ENCODE peak calls at places on chromosome 22, in nine cellular contexts. K, E, I, Y, A, H, B, X and G are unnamed samples.

GRCh38 chr22:34111210-34111824 is 191.0 kb upstream of the LARGE1 start:
- DNase-seq in K (no peak), E (peak), I (no peak), Y (peak), A (no peak), H (no peak), B (peak), X (no peak), G (no peak)

GRCh38 chr22:22244337-22245250 is at the start of gene VPREB1:
- DNase-seq in K (no peak), E (no peak), I (peak), Y (peak), A (no peak), H (no peak), B (no peak), X (no peak), G (no peak)

GRCh38 chr22:36288571-36289405 is 35.9 kb downstream of the APOL1 start:
- DNase-seq in K (no peak), E (no peak), I (peak), Y (no peak), A (no peak), H (no peak), B (no peak), X (no peak), G (no peak)

GRCh38 chr22:22449819-22450218 is 58.7 kb downstream of the ZNF280B start:
- DNase-seq in K (no peak), E (no peak), I (no peak), Y (no peak), A (no peak), H (no peak), B (no peak), X (no peak), G (no peak)

GRCh38 chr22:36369922-36370781 is 17.6 kb downstream of the MYH9 start:
- DNase-seq in K (peak), E (no peak), I (peak), Y (no peak), A (no peak), H (no peak), B (peak), X (no peak), G (no peak)

GRCh38 chr22:30027169-30027568 is 53.1 kb upstream of the HORMAD2 start:
- DNase-seq in K (no peak), E (no peak), I (no peak), Y (no peak), A (no peak), H (no peak), B (peak), X (no peak), G (no peak)

GRCh38 chr22:38618682-38619081 is 37.5 kb downstream of the FAM227A start:
- DNase-seq in K (no peak), E (no peak), I (no peak), Y (no peak), A (no peak), H (no peak), B (no peak), X (no peak), G (no peak)

GRCh38 chr22:26847046-26847445 is 189.7 kb downstream of the MIAT start:
- DNase-seq in K (no peak), E (no peak), I (no peak), Y (peak), A (no peak), H (no peak), B (no peak), X (no peak), G (no peak)

GRCh38 chr22:50276143-50276542 is 6.0 kb upstream of the MAPK11 start:
- DNase-seq in K (peak), E (no peak), I (peak), Y (peak), A (no peak), H (no peak), B (peak), X (no peak), G (peak)

GRCh38 chr22:36323182-36323854 is 64.4 kb downstream of the MYH9 start:
- DNase-seq in K (peak), E (no peak), I (peak), Y (no peak), A (peak), H (no peak), B (peak), X (peak), G (peak)

GRCh38 chr22:37209140-37209845 is 3.0 kb downstream of the SSTR3 start:
- DNase-seq in K (no peak), E (no peak), I (no peak), Y (no peak), A (no peak), H (no peak), B (no peak), X (no peak), G (no peak)

GRCh38 chr22:40721266-40721665 is 42.0 kb downstream of the MCHR1 start:
- DNase-seq in K (peak), E (no peak), I (no peak), Y (no peak), A (no peak), H (no peak), B (no peak), X (peak), G (no peak)

GRCh38 chr22:24843048-24843447 is 37.0 kb downstream of the SGSM1 start:
- DNase-seq in K (no peak), E (no peak), I (no peak), Y (no peak), A (no peak), H (no peak), B (no peak), X (no peak), G (no peak)

GRCh38 chr22:49322861-49323622 is 504.6 kb downstream of the BRD1 start:
- DNase-seq in K (no peak), E (no peak), I (no peak), Y (no peak), A (no peak), H (no peak), B (peak), X (no peak), G (no peak)

GRCh38 chr22:32531955-32532818 is 57.6 kb downstream of the FBXO7 start:
- DNase-seq in K (peak), E (peak), I (peak), Y (peak), A (peak), H (peak), B (peak), X (no peak), G (no peak)

GRCh38 chr22:25176175-25176574 is 23.5 kb upstream of the CRYBB3 start:
- DNase-seq in K (no peak), E (no peak), I (no peak), Y (no peak), A (no peak), H (no peak), B (no peak), X (no peak), G (no peak)

GRCh38 chr22:41917906-41918791 is 3.3 kb upstream of the SHISA8 start:
- DNase-seq in K (peak), E (no peak), I (peak), Y (no peak), A (no peak), H (no peak), B (peak), X (peak), G (no peak)

GRCh38 chr22:27019827-27020226 is 362.4 kb downstream of the MIAT start:
- DNase-seq in K (no peak), E (no peak), I (no peak), Y (no peak), A (no peak), H (no peak), B (no peak), X (no peak), G (no peak)

GRCh38 chr22:19554834-19555404 is 30.7 kb upstream of the CLDN5 start:
- DNase-seq in K (peak), E (no peak), I (no peak), Y (peak), A (no peak), H (no peak), B (no peak), X (no peak), G (no peak)

GRCh38 chr22:44547371-44547770 is 49.3 kb upstream of the RTL6 start:
- DNase-seq in K (no peak), E (no peak), I (no peak), Y (peak), A (no peak), H (no peak), B (no peak), X (no peak), G (no peak)

GRCh38 chr22:41873391-41873790 is 40.5 kb downstream of the SREBF2 start:
- DNase-seq in K (no peak), E (no peak), I (no peak), Y (no peak), A (no peak), H (no peak), B (no peak), X (no peak), G (no peak)

GRCh38 chr22:28230682-28231081 is 311.6 kb upstream of the PITPNB start:
- DNase-seq in K (no peak), E (no peak), I (no peak), Y (no peak), A (no peak), H (no peak), B (no peak), X (no peak), G (no peak)

GRCh38 chr22:50192825-50193204 is 7.1 kb downstream of the TRABD start:
- DNase-seq in K (no peak), E (no peak), I (peak), Y (no peak), A (no peak), H (no peak), B (peak), X (no peak), G (no peak)

GRCh38 chr22:28139993-28140392 is 220.9 kb upstream of the PITPNB start:
- DNase-seq in K (peak), E (no peak), I (no peak), Y (no peak), A (no peak), H (no peak), B (no peak), X (no peak), G (no peak)

GRCh38 chr22:49055406-49055805 is 772.3 kb downstream of the BRD1 start:
- DNase-seq in K (no peak), E (no peak), I (no peak), Y (no peak), A (no peak), H (no peak), B (no peak), X (no peak), G (no peak)

GRCh38 chr22:27133951-27134664 is 476.7 kb downstream of the MIAT start:
- DNase-seq in K (peak), E (peak), I (no peak), Y (no peak), A (no peak), H (peak), B (peak), X (no peak), G (no peak)

GRCh38 chr22:28997342-28997741 is 64.3 kb downstream of the C22orf31 start:
- DNase-seq in K (no peak), E (no peak), I (no peak), Y (no peak), A (no peak), H (no peak), B (no peak), X (no peak), G (no peak)

GRCh38 chr22:30636226-30637077 is 871 bp downstream of the SLC35E4 start:
- DNase-seq in K (peak), E (no peak), I (peak), Y (peak), A (no peak), H (no peak), B (peak), X (no peak), G (no peak)

GRCh38 chr22:20244744-20245576 is 23.2 kb downstream of the RTN4R start:
- DNase-seq in K (no peak), E (no peak), I (no peak), Y (no peak), A (no peak), H (no peak), B (no peak), X (no peak), G (no peak)

GRCh38 chr22:50315289-50316113 is 8.1 kb upstream of the PLXNB2 start:
- DNase-seq in K (no peak), E (no peak), I (no peak), Y (no peak), A (no peak), H (no peak), B (no peak), X (no peak), G (no peak)

GRCh38 chr22:48704335-48704734 is 1123.3 kb downstream of the BRD1 start:
- DNase-seq in K (no peak), E (no peak), I (peak), Y (no peak), A (no peak), H (no peak), B (no peak), X (no peak), G (no peak)

GRCh38 chr22:47547239-47547661 is 784.8 kb downstream of the TBC1D22A start:
- DNase-seq in K (no peak), E (no peak), I (no peak), Y (no peak), A (no peak), H (no peak), B (no peak), X (no peak), G (no peak)

GRCh38 chr22:40418366-40419201 is 48.2 kb downstream of the SGSM3 start:
- DNase-seq in K (no peak), E (no peak), I (peak), Y (no peak), A (no peak), H (no peak), B (no peak), X (no peak), G (peak)

GRCh38 chr22:31090217-31091085 is 9.3 kb downstream of the SMTN start:
- DNase-seq in K (no peak), E (no peak), I (no peak), Y (peak), A (no peak), H (no peak), B (no peak), X (no peak), G (no peak)